ENCODE peak calls at places on chromosome 2, in four cellular contexts. P, U, X and V are unnamed samples.

GRCh38 chr2:46188041-46188715 is 109.0 kb upstream of the EPAS1 start:
- DNase-seq in P (no peak), U (no peak), X (no peak), V (peak)

GRCh38 chr2:112646791-112647720 is 1.3 kb downstream of the SLC20A1 start:
- DNase-seq in P (no peak), U (no peak), X (no peak), V (no peak)

GRCh38 chr2:147275943-147276342 is 568.9 kb upstream of the ACVR2A start:
- DNase-seq in P (no peak), U (no peak), X (no peak), V (no peak)

GRCh38 chr2:133247613-133248012 is 320.6 kb downstream of the NCKAP5 start:
- DNase-seq in P (peak), U (no peak), X (no peak), V (no peak)

GRCh38 chr2:170301606-170302005 is 123.7 kb downstream of the MYO3B start:
- DNase-seq in P (no peak), U (no peak), X (no peak), V (no peak)

GRCh38 chr2:231464576-231465540 is 574 bp upstream of the NCL start:
- DNase-seq in P (no peak), U (peak), X (peak), V (peak)

GRCh38 chr2:127219716-127220090 is 396 bp downstream of the CYP27C1 start:
- DNase-seq in P (no peak), U (no peak), X (peak), V (no peak)

GRCh38 chr2:218444692-218445357 is 25.9 kb downstream of the VIL1 start:
- DNase-seq in P (no peak), U (no peak), X (no peak), V (no peak)